ENCODE peak calls at places on chromosomes 4 and X, in six cellular contexts. A is HepG2, M is upper lobe of left lung, X is suprapubic skin, P is breast epithelium, D is endothelial cell of umbilical vein. N is an unnamed sample.
A peak's percentile ranks its signal among the peaks of the same experiment; 100 is the strongest.

GRCh38 chrX:13285693-13286092 is 34.2 kb downstream of the ATXN3L start:
- DNase-seq in A (no peak), M (no peak), X (no peak), P (no peak), D (no peak), N (no peak)

GRCh38 chr4:25694466-25694865 is 38.8 kb downstream of the SLC34A2 start:
- DNase-seq in A (no peak), M (no peak), X (no peak), P (no peak), D (no peak), N (no peak)

GRCh38 chr4:40686081-40686913 is 56.6 kb upstream of the RBM47 start:
- DNase-seq in A (no peak), M (no peak), X (no peak), P (no peak), D (no peak), N (no peak)

GRCh38 chr4:25991296-25991695 is 77.3 kb downstream of the SMIM20 start:
- DNase-seq in A (no peak), M (no peak), X (no peak), P (no peak), D (no peak), N (no peak)

GRCh38 chr4:123898941-123899666 is 502.5 kb downstream of the SPRY1 start:
- DNase-seq in A (no peak), M (no peak), X (no peak), P (no peak), D (peak; percentile 68), N (no peak)

GRCh38 chr4:25535278-25535677 is 120.4 kb upstream of the SLC34A2 start:
- DNase-seq in A (peak; percentile 85), M (no peak), X (no peak), P (no peak), D (no peak), N (no peak)

GRCh38 chr4:183919173-183919572 is 14.1 kb downstream of the STOX2 start:
- DNase-seq in A (no peak), M (no peak), X (no peak), P (no peak), D (no peak), N (no peak)

GRCh38 chrX:110394653-110395052 is 36.0 kb downstream of the RTL9 start:
- DNase-seq in A (no peak), M (no peak), X (no peak), P (no peak), D (no peak), N (no peak)

GRCh38 chr4:46270986-46271596 is 118.8 kb downstream of the GABRA2 start:
- DNase-seq in A (peak; percentile 17), M (no peak), X (no peak), P (no peak), D (no peak), N (peak; percentile 10)

GRCh38 chr4:24657768-24658617 is 73.6 kb upstream of the DHX15 start:
- DNase-seq in A (peak; percentile 73), M (peak; percentile 70), X (no peak), P (peak; percentile 75), D (no peak), N (no peak)

GRCh38 chrX:152640039-152640818 is 2.5 kb downstream of the GABRQ start:
- DNase-seq in A (no peak), M (no peak), X (no peak), P (no peak), D (no peak), N (no peak)

GRCh38 chrX:84318661-84319060 is 130.7 kb upstream of the RPS6KA6 start:
- DNase-seq in A (no peak), M (no peak), X (no peak), P (no peak), D (no peak), N (no peak)

GRCh38 chr4:16916719-16917337 is 18.4 kb upstream of the LDB2 start:
- DNase-seq in A (peak; percentile 63), M (peak; percentile 37), X (no peak), P (no peak), D (peak; percentile 74), N (peak; percentile 43)

GRCh38 chrX:7606253-7606652 is 236.7 kb upstream of the VCX start:
- DNase-seq in A (no peak), M (no peak), X (no peak), P (no peak), D (no peak), N (no peak)

GRCh38 chr4:184805462-184806245 is 20.1 kb downstream of the ACSL1 start:
- DNase-seq in A (no peak), M (peak; percentile 94), X (peak; percentile 80), P (peak; percentile 62), D (no peak), N (no peak)

GRCh38 chr4:154313004-154313587 is 178.5 kb downstream of the DCHS2 start:
- DNase-seq in A (no peak), M (no peak), X (no peak), P (no peak), D (no peak), N (no peak)

GRCh38 chr4:80540785-80541469 is 205.4 kb downstream of the CFAP299 start:
- DNase-seq in A (no peak), M (no peak), X (no peak), P (no peak), D (no peak), N (no peak)

GRCh38 chr4:145289403-145290076 is 109.2 kb upstream of the OTUD4 start:
- DNase-seq in A (no peak), M (no peak), X (no peak), P (no peak), D (no peak), N (no peak)

GRCh38 chrX:19344661-19345060 is 934 bp downstream of the PDHA1 start:
- DNase-seq in A (no peak), M (no peak), X (no peak), P (no peak), D (peak; percentile 1), N (no peak)

GRCh38 chr4:168411318-168412150 is 68.8 kb downstream of the DDX60L start:
- DNase-seq in A (no peak), M (no peak), X (no peak), P (no peak), D (no peak), N (no peak)

GRCh38 chrX:154384284-154384892 is 5.3 kb downstream of the EMD start:
- DNase-seq in A (no peak), M (no peak), X (peak; percentile 57), P (no peak), D (no peak), N (no peak)

GRCh38 chrX:154381271-154381670 is 2.2 kb downstream of the EMD start:
- DNase-seq in A (no peak), M (no peak), X (no peak), P (no peak), D (no peak), N (no peak)

GRCh38 chrX:154380787-154381186 is 1.7 kb downstream of the EMD start:
- DNase-seq in A (no peak), M (no peak), X (no peak), P (no peak), D (no peak), N (no peak)

GRCh38 chrX:154383359-154384283 is 4.5 kb downstream of the EMD start:
- DNase-seq in A (no peak), M (no peak), X (peak; percentile 57), P (no peak), D (no peak), N (no peak)

GRCh38 chrX:154382483-154383069 is 3.5 kb downstream of the EMD start:
- DNase-seq in A (no peak), M (no peak), X (no peak), P (no peak), D (no peak), N (no peak)
- TF ChIP-seq POLR2AphosphoS5 in A (no peak), M (no peak), X (no peak), P (no peak), D (no peak), N (no peak)

DNA sequence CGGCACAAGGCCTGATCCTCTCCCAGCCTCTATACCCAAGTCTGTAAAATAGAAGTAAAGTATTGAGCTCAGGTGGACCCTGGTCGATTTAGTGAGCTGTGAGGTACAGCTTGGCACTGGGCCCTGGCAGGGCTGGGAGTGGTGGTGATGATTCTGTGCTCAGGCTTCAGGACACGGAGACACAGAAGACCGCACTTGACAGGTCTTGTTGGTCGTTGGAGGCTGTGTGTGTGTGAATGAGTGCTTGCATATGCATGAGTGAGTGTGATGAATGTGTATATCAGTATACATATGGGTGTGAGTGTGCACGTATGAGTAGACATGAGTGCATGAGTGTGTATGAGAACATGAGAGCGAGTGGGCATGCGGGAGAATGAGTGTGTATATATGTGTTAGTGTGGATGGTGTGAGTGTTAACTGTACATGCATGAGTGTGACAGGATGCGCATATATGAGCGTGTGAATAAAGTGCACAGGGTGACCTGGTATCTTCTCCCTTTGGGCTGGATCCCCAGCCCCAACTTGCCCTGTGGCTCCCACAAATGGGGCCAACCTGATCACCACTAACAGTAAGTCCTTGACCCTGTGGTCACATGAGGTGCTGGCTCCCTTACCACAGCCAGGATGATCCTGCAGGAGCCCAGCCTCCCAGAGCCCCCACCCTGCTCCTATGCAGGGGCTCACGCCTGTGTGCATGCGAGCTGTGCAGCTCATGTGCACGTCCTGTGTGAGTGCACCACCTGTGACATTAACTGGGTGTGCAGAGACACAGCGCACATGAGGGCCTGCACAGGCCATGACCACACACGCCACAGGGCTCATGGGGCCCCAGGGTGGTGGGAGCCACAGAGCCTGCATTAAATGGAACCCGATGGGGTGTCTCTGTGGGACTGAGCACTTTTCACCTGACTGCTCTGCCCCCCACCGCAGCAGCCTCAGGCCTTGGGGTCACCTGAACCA is 20.8 kb downstream of the SH3BP2 start:
- DNase-seq in A (no peak), M (no peak), X (no peak), P (no peak), D (no peak), N (no peak)
- H3K4me3 ChIP-seq in A (no peak overlapping the region), M (peak overlapping the region; percentile 56), X (peak overlapping the region; percentile 44), P (no peak overlapping the region), D (peak overlapping the region; percentile 57), N (no peak overlapping the region)

GRCh38 chr4:72320185-72320948 is 248.7 kb downstream of the ADAMTS3 start:
- DNase-seq in A (peak; percentile 15), M (no peak), X (no peak), P (no peak), D (no peak), N (no peak)

GRCh38 chr4:72319596-72319995 is 249.4 kb downstream of the ADAMTS3 start:
- DNase-seq in A (no peak), M (no peak), X (no peak), P (no peak), D (peak; percentile 64), N (no peak)

GRCh38 chr4:72314869-72315268 is 254.2 kb downstream of the ADAMTS3 start:
- DNase-seq in A (no peak), M (no peak), X (no peak), P (no peak), D (peak; percentile 63), N (no peak)

GRCh38 chr4:72323227-72323626 is 245.8 kb downstream of the ADAMTS3 start:
- DNase-seq in A (no peak), M (no peak), X (no peak), P (no peak), D (no peak), N (no peak)

GRCh38 chr4:72318771-72319170 is 250.2 kb downstream of the ADAMTS3 start:
- DNase-seq in A (no peak), M (no peak), X (no peak), P (no peak), D (no peak), N (no peak)
- TF ChIP-seq POLR2AphosphoS5 in A (no peak), M (no peak), X (no peak), P (no peak), D (no peak), N (no peak)

DNA sequence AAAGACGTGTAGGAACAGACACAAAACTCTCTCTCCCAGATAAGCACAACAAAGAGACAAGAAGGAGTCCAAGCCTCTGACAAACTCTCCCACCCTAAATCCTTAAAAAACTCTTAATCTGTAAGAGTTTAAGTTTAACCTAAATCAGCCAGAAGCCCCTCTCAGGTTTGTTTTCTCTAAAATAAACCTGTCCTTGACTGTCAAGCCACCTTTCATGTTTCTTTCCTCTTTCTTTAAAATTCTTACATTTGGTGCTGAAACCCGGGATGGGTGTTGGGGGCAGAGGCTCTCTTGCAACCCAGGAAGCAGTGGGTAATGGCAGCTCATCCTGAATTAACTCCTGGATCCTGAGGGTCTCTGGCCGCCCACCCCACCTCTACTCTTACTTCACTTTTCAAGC is 107.8 kb upstream of the TENT5D start:
- DNase-seq in A (no peak), M (no peak), X (no peak), P (no peak), D (no peak), N (no peak)
- H3K4me3 ChIP-seq in A (no peak overlapping the region), M (no peak overlapping the region), X (no peak overlapping the region), P (no peak overlapping the region), D (no peak overlapping the region), N (no peak overlapping the region)